ENCODE peak calls at places on chromosomes 6 and 20, in eight cellular contexts. U, K, E, Y, S, O, P and M are unnamed samples.

GRCh38 chr6:166395351-166395750 is 12.6 kb upstream of the MPC1 start:
- DNase-seq in U (no peak), S (no peak), O (no peak), K (no peak), Y (no peak), P (no peak), E (no peak), M (no peak)

GRCh38 chr6:39330057-39330456 is 7.6 kb upstream of the KCNK16 start:
- DNase-seq in E (no peak), S (no peak), U (no peak), O (no peak), Y (no peak), K (no peak), P (no peak), M (no peak)

GRCh38 chr20:48668451-48668946 is 159.3 kb downstream of the PREX1 start:
- DNase-seq in U (no peak), Y (no peak), K (peak; percentile 68), O (no peak), E (no peak), S (no peak), P (no peak), M (no peak)

GRCh38 chr6:37540390-37540789 is 40.7 kb upstream of the CCDC167 start:
- DNase-seq in U (no peak), Y (no peak), K (no peak), S (no peak), P (no peak), O (no peak), E (no peak), M (no peak)

GRCh38 chr20:11333634-11334033 is 584.1 kb upstream of the BTBD3 start:
- DNase-seq in O (no peak), U (no peak), P (no peak), Y (no peak), K (no peak), E (no peak), S (no peak), M (no peak)

GRCh38 chr6:47665112-47665511 is 33.3 kb upstream of the ADGRF4 start:
- DNase-seq in U (peak; percentile 90), S (no peak), P (no peak), K (no peak), O (no peak), Y (no peak), E (no peak), M (no peak)

GRCh38 chr20:58603656-58604184 is 47.4 kb upstream of the STX16 start:
- DNase-seq in K (no peak), Y (no peak), O (no peak), U (no peak), S (no peak), E (no peak), P (no peak), M (peak; percentile 26)

GRCh38 chr6:146847426-146847825 is 248.7 kb downstream of the ADGB start:
- DNase-seq in S (no peak), K (no peak), Y (no peak), P (no peak), U (no peak), O (no peak), E (no peak), M (peak; percentile 9)

GRCh38 chr20:53161473-53161872 is 189.3 kb downstream of the TSHZ2 start:
- DNase-seq in Y (no peak), O (no peak), U (no peak), S (no peak), K (no peak), P (no peak), E (no peak), M (no peak)

GRCh38 chr20:57440678-57441509 is 49.7 kb downstream of the RBM38 start:
- DNase-seq in K (peak; percentile 95), P (peak; percentile 65), S (no peak), U (no peak), O (peak; percentile 88), E (peak; percentile 55), Y (peak; percentile 63), M (no peak)

GRCh38 chr6:157635388-157636244 is 187.4 kb upstream of the SNX9 start:
- DNase-seq in S (no peak), Y (no peak), K (no peak), E (no peak), O (peak; percentile 93), P (no peak), U (no peak), M (no peak)

GRCh38 chr6:56684342-56685101 is 41.8 kb upstream of the DST start:
- DNase-seq in E (no peak), U (no peak), O (no peak), P (no peak), K (no peak), S (no peak), Y (no peak), M (no peak)

GRCh38 chr20:9807176-9807575 is 31.7 kb downstream of the PAK5 start:
- DNase-seq in E (no peak), Y (no peak), S (no peak), O (no peak), P (no peak), K (no peak), U (no peak), M (no peak)

GRCh38 chr20:49455691-49456090 is 26.8 kb downstream of the KCNB1 start:
- DNase-seq in P (no peak), S (no peak), U (no peak), Y (no peak), O (no peak), E (no peak), K (no peak), M (no peak)

GRCh38 chr6:42532038-42532669 is 31.7 kb upstream of the UBR2 start:
- DNase-seq in K (no peak), O (peak; percentile 39), Y (no peak), E (peak; percentile 58), U (peak; percentile 49), S (no peak), P (peak; percentile 77), M (no peak)

GRCh38 chr6:150005761-150006651 is 19.3 kb downstream of the RAET1L start:
- DNase-seq in S (no peak), E (no peak), K (no peak), U (no peak), P (no peak), O (no peak), Y (no peak), M (no peak)

GRCh38 chr6:15441215-15441868 is 195.5 kb downstream of the JARID2 start:
- DNase-seq in E (peak; percentile 68), K (no peak), P (peak; percentile 69), U (peak; percentile 69), Y (peak; percentile 55), O (peak; percentile 32), S (no peak), M (no peak)

GRCh38 chr6:80480478-80481157 is 374.1 kb downstream of the BCKDHB start:
- DNase-seq in U (no peak), O (no peak), K (no peak), S (no peak), P (no peak), Y (no peak), E (no peak), M (no peak)

GRCh38 chr6:147287869-147288271 is 83.7 kb downstream of the STXBP5 start:
- DNase-seq in E (no peak), P (no peak), S (no peak), Y (no peak), O (no peak), K (no peak), U (peak; percentile 45), M (no peak)

GRCh38 chr6:157800420-157801237 is 22.4 kb upstream of the SNX9 start:
- DNase-seq in K (no peak), P (no peak), E (no peak), O (no peak), Y (no peak), U (no peak), S (no peak), M (peak; percentile 44)

GRCh38 chr6:93424303-93425064 is 5.1 kb upstream of the EPHA7 start:
- DNase-seq in O (no peak), P (peak; percentile 20), K (no peak), Y (no peak), S (no peak), U (no peak), E (peak; percentile 9), M (no peak)

GRCh38 chr6:142482249-142482648 is 180.4 kb downstream of the ADGRG6 start:
- DNase-seq in P (no peak), K (no peak), O (no peak), E (no peak), S (no peak), Y (no peak), U (no peak), M (no peak)

GRCh38 chr20:1122388-1123315 is 4.2 kb downstream of the PSMF1 start:
- DNase-seq in O (no peak), U (no peak), P (no peak), K (no peak), E (no peak), Y (peak; percentile 60), S (no peak), M (no peak)

GRCh38 chr6:20791932-20792331 is 257.7 kb downstream of the CDKAL1 start:
- DNase-seq in U (no peak), S (no peak), E (no peak), O (no peak), Y (no peak), P (no peak), K (no peak), M (no peak)

GRCh38 chr20:3812975-3813599 is 7.3 kb upstream of the AP5S1 start:
- DNase-seq in O (no peak), S (no peak), Y (no peak), P (no peak), U (no peak), E (no peak), K (no peak), M (no peak)

GRCh38 chr20:637559-637958 is 15.4 kb downstream of the SRXN1 start:
- DNase-seq in S (no peak), Y (no peak), P (no peak), K (no peak), U (no peak), O (no peak), E (no peak), M (no peak)

GRCh38 chr20:55461519-55461918 is 543.8 kb downstream of the CBLN4 start:
- DNase-seq in K (no peak), U (no peak), Y (no peak), S (no peak), O (no peak), E (no peak), P (no peak), M (no peak)

GRCh38 chr20:63202021-63202420 is 13.9 kb downstream of the YTHDF1 start:
- DNase-seq in S (no peak), K (no peak), U (no peak), E (no peak), Y (no peak), O (no peak), P (no peak), M (no peak)